ENCODE peak calls at places on chromosome 13, in five cellular contexts. S is GM23338, L is fibroblast of lung, X is HepG2, O is astrocyte. Y is an unnamed sample.
A peak's percentile ranks its signal among the peaks of the same experiment; 100 is the strongest.

GRCh38 chr13:25633108-25633507 is 261.3 kb downstream of the ATP8A2 start:
- DNase-seq in S (no peak), L (peak; percentile 13), X (no peak), O (peak; percentile 3), Y (no peak)

GRCh38 chr13:33076451-33076992 is 60.3 kb downstream of the KL start:
- DNase-seq in S (no peak), L (no peak), X (no peak), O (no peak), Y (no peak)

GRCh38 chr13:84917252-84917878 is 881.9 kb downstream of the SLITRK6 start:
- DNase-seq in S (peak; percentile 21), L (peak; percentile 16), X (peak; percentile 8), O (peak; percentile 19), Y (no peak)

GRCh38 chr13:65032825-65033224 is 2197.3 kb downstream of the PCDH9 start:
- DNase-seq in S (no peak), L (no peak), X (no peak), O (no peak), Y (no peak)

GRCh38 chr13:104295537-104295936 is 1229.3 kb upstream of the SLC10A2 start:
- DNase-seq in S (no peak), L (no peak), X (no peak), O (no peak), Y (no peak)

GRCh38 chr13:31797154-31797775 is 57.9 kb downstream of the RXFP2 start:
- DNase-seq in S (peak; percentile 63), L (peak; percentile 33), X (peak; percentile 3), O (peak; percentile 20), Y (no peak)

GRCh38 chr13:27293873-27294515 is 23.4 kb downstream of the RASL11A start:
- DNase-seq in S (no peak), L (no peak), X (no peak), O (no peak), Y (no peak)

GRCh38 chr13:44313674-44314073 is 60.0 kb upstream of the SERP2 start:
- DNase-seq in S (no peak), L (peak; percentile 92), X (no peak), O (peak; percentile 92), Y (no peak)

GRCh38 chr13:85347251-85347650 is 452.0 kb downstream of the SLITRK6 start:
- DNase-seq in S (no peak), L (peak; percentile 71), X (no peak), O (peak; percentile 57), Y (no peak)

GRCh38 chr13:41812851-41813250 is 148.1 kb downstream of the VWA8 start:
- DNase-seq in S (no peak), L (no peak), X (no peak), O (no peak), Y (no peak)

GRCh38 chr13:97976551-97977375 is 23.3 kb downstream of the IPO5 start:
- DNase-seq in S (peak; percentile 34), L (no peak), X (no peak), O (no peak), Y (peak; percentile 91)
- H3K79me2 ChIP-seq in S (peaks cover 49% of the 10 kb centered on the region), L (peaks cover 48% of the 10 kb centered on the region), X (peaks cover 47% of the 10 kb centered on the region), O (peaks cover 52% of the 10 kb centered on the region), Y (peaks cover 22% of the 10 kb centered on the region)

GRCh38 chr13:111166882-111167281 is 51.8 kb downstream of the ARHGEF7 start:
- DNase-seq in S (no peak), L (no peak), X (no peak), O (no peak), Y (no peak)

GRCh38 chr13:111167290-111167689 is 52.2 kb downstream of the ARHGEF7 start:
- DNase-seq in S (no peak), L (no peak), X (no peak), O (no peak), Y (no peak)

GRCh38 chr13:111165611-111166010 is 50.5 kb downstream of the ARHGEF7 start:
- DNase-seq in S (no peak), L (no peak), X (no peak), O (no peak), Y (no peak)

GRCh38 chr13:111165189-111165588 is 50.1 kb downstream of the ARHGEF7 start:
- DNase-seq in S (no peak), L (no peak), X (no peak), O (no peak), Y (no peak)

DNA sequence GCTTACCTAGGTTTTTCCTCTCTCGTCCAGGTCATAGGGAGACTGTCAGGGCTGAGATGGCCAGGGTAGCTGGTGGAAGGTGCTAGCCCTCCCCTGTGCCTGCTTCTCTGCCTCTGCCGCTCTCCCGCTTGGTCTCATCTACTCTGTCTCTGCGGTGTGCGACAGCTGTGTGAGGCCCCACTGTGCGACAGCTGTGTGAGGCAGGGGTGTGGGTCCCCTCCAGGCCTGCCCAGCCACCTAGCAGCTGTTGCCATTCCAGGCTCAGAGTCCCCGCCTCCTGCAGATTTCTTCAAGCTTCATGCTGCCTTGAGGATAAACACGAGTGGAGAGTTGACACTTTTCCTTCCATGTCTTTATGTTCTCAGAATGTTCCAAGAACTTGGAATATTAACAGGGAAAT is 53.0 kb downstream of the ARHGEF7 start:
- DNase-seq in S (no peak), L (no peak), X (no peak), O (no peak), Y (no peak)
- H3K79me2 ChIP-seq in S (peaks cover 100% of the 10 kb centered on the region), L (peaks cover 74% of the 10 kb centered on the region), X (peaks cover 91% of the 10 kb centered on the region), O (peaks cover 99% of the 10 kb centered on the region), Y (peaks cover 54% of the 10 kb centered on the region)

GRCh38 chr13:111219306-111219705 is 101.1 kb upstream of the TEX29 start:
- DNase-seq in S (no peak), L (peak; percentile 88), X (no peak), O (peak; percentile 87), Y (no peak)
- H3K79me2 ChIP-seq in S (peaks cover 63% of the 10 kb centered on the region), L (peaks cover 40% of the 10 kb centered on the region), X (peaks cover 20% of the 10 kb centered on the region), O (peaks cover 80% of the 10 kb centered on the region), Y (peaks cover 8% of the 10 kb centered on the region)

GRCh38 chr13:29758591-29759114 is 91.8 kb downstream of the UBL3 start:
- DNase-seq in S (no peak), L (no peak), X (peak; percentile 5), O (no peak), Y (no peak)

GRCh38 chr13:29752175-29752574 is 98.2 kb downstream of the UBL3 start:
- DNase-seq in S (no peak), L (no peak), X (no peak), O (no peak), Y (no peak)

GRCh38 chr13:29756506-29756905 is 93.9 kb downstream of the UBL3 start:
- DNase-seq in S (no peak), L (peak; percentile 36), X (no peak), O (no peak), Y (no peak)

GRCh38 chr13:29753593-29754485 is 96.6 kb downstream of the UBL3 start:
- DNase-seq in S (peak; percentile 21), L (peak; percentile 52), X (no peak), O (peak; percentile 48), Y (no peak)

DNA sequence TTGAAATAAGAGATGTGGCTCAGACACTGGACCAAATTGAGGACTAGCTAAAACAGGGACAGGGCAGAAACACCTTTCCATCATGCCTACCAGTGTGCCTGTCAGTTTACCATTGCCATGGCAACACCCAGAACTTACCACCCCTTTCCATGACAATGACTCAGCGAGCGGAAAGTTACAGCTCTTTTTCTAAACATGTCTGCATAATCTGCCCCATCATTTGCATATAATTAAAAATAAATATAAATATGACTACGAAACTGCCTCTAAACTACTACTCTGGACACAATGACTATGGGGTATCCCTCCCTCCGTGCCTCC is 96.0 kb downstream of the UBL3 start:
- DNase-seq in S (peak; percentile 79), L (peak; percentile 73), X (peak; percentile 47), O (peak; percentile 60), Y (peak; percentile 69)
- H3K79me2 ChIP-seq in S (no peaks in the 10 kb centered on the region), L (no peaks in the 10 kb centered on the region), X (no peaks in the 10 kb centered on the region), O (no peaks in the 10 kb centered on the region), Y (no peaks in the 10 kb centered on the region)

GRCh38 chr13:106558527-106558926 is 9.4 kb downstream of the ARGLU1 start:
- DNase-seq in S (no peak), L (no peak), X (no peak), O (no peak), Y (no peak)
- H3K79me2 ChIP-seq in S (peaks cover 100% of the 10 kb centered on the region), L (peaks cover 87% of the 10 kb centered on the region), X (peaks cover 79% of the 10 kb centered on the region), O (peaks cover 99% of the 10 kb centered on the region), Y (peaks cover 47% of the 10 kb centered on the region)

DNA sequence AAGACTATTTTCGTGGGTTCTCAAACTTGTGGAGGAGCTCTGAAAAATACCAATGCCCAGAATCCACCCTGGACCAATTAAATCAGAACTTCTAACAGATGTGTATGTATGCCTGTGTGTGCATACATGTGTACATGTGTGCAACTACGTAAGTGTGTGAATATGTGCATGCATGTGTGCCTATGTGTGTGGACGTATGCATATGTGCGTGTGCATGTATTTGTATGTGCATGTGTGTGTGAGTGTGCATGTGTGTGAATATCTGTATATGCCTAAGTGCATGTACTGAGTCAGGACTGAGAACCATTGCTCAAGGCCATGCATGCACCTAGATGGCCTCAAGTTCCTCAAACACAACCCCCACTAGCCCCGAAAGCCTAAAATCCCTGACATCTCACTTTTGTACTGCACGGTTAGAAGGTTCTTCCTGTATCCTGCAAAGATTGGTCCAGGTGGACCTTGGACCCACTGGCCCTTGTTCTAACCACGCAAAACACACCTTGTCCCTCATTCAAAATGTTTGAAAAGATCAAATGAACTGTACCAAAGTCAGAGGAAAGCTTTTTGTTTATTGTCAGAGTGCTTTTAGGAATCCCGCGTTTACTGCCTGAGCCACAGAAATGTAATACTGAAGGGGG is 39.2 kb downstream of the LATS2 start:
- DNase-seq in S (no peak), L (no peak), X (peak; percentile 80), O (no peak), Y (no peak)
- H3K79me2 ChIP-seq in S (peaks cover 99% of the 10 kb centered on the region), L (peaks cover 80% of the 10 kb centered on the region), X (peaks cover 42% of the 10 kb centered on the region), O (peaks cover 86% of the 10 kb centered on the region), Y (peaks cover 11% of the 10 kb centered on the region)

DNA sequence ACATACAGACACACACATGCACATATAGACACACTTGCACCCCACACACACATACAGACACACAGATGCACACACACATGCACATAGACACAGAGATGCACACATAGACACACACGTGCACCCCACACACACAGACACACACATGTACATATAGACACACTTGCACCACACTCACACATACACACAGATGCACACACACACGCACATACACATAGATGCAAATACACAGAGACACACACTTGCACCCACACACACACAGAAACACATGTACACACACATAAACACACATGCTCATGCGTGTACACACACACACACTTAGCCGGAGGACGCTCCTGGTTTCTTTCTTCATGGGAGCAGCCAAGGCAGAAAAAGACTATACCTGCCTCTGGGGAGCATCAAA is 10.0 kb downstream of the COL4A2 start:
- DNase-seq in S (no peak), L (no peak), X (no peak), O (no peak), Y (no peak)
- H3K79me2 ChIP-seq in S (peaks cover 50% of the 10 kb centered on the region), L (peaks cover 64% of the 10 kb centered on the region), X (no peaks in the 10 kb centered on the region), O (peaks cover 87% of the 10 kb centered on the region), Y (peaks cover 4% of the 10 kb centered on the region)

GRCh38 chr13:113851826-113852535 is 11.9 kb downstream of the GAS6 start:
- DNase-seq in S (no peak), L (no peak), X (no peak), O (no peak), Y (peak; percentile 18)
- H3K79me2 ChIP-seq in S (peaks cover 11% of the 10 kb centered on the region), L (peaks cover 98% of the 10 kb centered on the region), X (no peaks in the 10 kb centered on the region), O (peaks cover 99% of the 10 kb centered on the region), Y (no peaks in the 10 kb centered on the region)

GRCh38 chr13:101467415-101467814 is 14.9 kb downstream of the ITGBL1 start:
- DNase-seq in S (no peak), L (no peak), X (no peak), O (no peak), Y (no peak)

DNA sequence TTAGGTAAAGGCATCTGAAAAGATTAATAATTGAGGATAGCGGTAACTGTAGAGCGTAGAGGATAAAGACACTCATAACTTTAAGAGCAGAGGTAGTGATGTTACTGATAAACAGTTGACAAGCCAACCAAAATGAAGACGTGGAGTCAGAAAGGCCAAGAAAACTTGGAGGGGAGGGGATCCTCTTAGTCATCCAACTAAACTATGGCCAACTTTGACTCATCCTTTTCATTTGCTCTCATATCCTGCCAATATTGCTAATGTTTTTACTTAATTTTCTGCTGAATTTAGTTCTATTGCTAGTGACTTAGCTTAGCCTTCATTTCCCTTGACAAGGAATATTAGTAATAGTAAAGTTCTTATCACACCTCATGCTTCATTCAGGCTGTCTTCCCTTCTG is 13.4 kb downstream of the ITGBL1 start:
- DNase-seq in S (no peak), L (peak; percentile 67), X (no peak), O (peak; percentile 51), Y (no peak)
- H3K79me2 ChIP-seq in S (no peaks in the 10 kb centered on the region), L (peaks cover 9% of the 10 kb centered on the region), X (no peaks in the 10 kb centered on the region), O (no peaks in the 10 kb centered on the region), Y (no peaks in the 10 kb centered on the region)